ENCODE peak calls at places on chromosomes 11 and 22, in seven cellular contexts. G is lung microvascular endothelial cell; T is T-cell; Z is neural crest cell; U is neuronal stem cell; D is stimulated activated CD8-positive, alpha-beta memory T cell treated with anti-CD3 and anti-CD28 coated beads, Interleukin-15, amount 100 ng/mL, for 24 hours; P is tibial nerve. K is an unnamed sample.

GRCh38 chr11:8099291-8099899 is 18.4 kb downstream of the TUB start:
- DNase-seq in G (peak), T (peak), Z (peak), U (peak), D (peak), P (peak), K (peak)

GRCh38 chr11:132115454-132115853 is 745.0 kb downstream of the NTM start:
- DNase-seq in G (no peak), T (no peak), Z (no peak), U (no peak), D (no peak), P (no peak), K (no peak)

GRCh38 chr22:38180841-38181452 is 683 bp downstream of the PLA2G6 start:
- DNase-seq in G (no peak), T (peak), Z (no peak), U (no peak), D (no peak), P (peak), K (no peak)

GRCh38 chr11:67265633-67266423 is 445 bp upstream of the GRK2 start:
- DNase-seq in G (peak), T (peak), Z (peak), U (peak), D (peak), P (peak), K (peak)

GRCh38 chr11:62025429-62026105 is 58.1 kb upstream of the FTH1 start:
- DNase-seq in G (peak), T (peak), Z (no peak), U (no peak), D (peak), P (peak), K (peak)

GRCh38 chr22:25367756-25368155 is 148.3 kb downstream of the CRYBB2 start:
- DNase-seq in G (no peak), T (no peak), Z (no peak), U (no peak), D (no peak), P (no peak), K (no peak)

GRCh38 chr11:119644502-119644901 is 84.5 kb downstream of the NECTIN1 start:
- DNase-seq in G (no peak), T (no peak), Z (no peak), U (no peak), D (no peak), P (no peak), K (no peak)

GRCh38 chr11:69000831-69001245 is 12.2 kb downstream of the MRGPRF start:
- DNase-seq in G (peak), T (no peak), Z (no peak), U (no peak), D (no peak), P (peak), K (no peak)

GRCh38 chr11:108698844-108699642 is 34.2 kb downstream of the DDX10 start:
- DNase-seq in G (no peak), T (no peak), Z (no peak), U (no peak), D (no peak), P (no peak), K (no peak)

GRCh38 chr22:24683671-24684070 is 80.7 kb downstream of the GGT1 start:
- DNase-seq in G (no peak), T (no peak), Z (no peak), U (no peak), D (no peak), P (no peak), K (no peak)

GRCh38 chr11:75447415-75447814 is 14.4 kb upstream of the KLHL35 start:
- DNase-seq in G (no peak), T (no peak), Z (no peak), U (no peak), D (no peak), P (no peak), K (no peak)

GRCh38 chr11:12091957-12092558 is 18.3 kb upstream of the MICAL2 start:
- DNase-seq in G (no peak), T (no peak), Z (no peak), U (no peak), D (no peak), P (no peak), K (no peak)

K was measured in NK-92 treated with Interleukin-12 subunit alpha and Interleukin-12 subunit beta, amount 100 ng/mL, for 24 hours.